ENCODE peak calls at places on chromosomes 4 and X, in four cellular contexts. One of them, this sample, is unnamed.

GRCh38 chr4:188015025-188015778 is 19.6 kb downstream of the ZFP42 start:
- DNase-seq in activated B cell treated with CpG ODN at 0.5 μM for 24 hours: no peak
- DNase-seq in anterior cingulate cortex: no peak
- DNase-seq in stimulated activated CD4-positive, alpha-beta T cell treated with anti-CD3 and anti-CD28 coated beads, Interleukin-12 subunit alpha, Interleukin-12 subunit beta, amount 100 ng/mL, for 48 hours: no peak
- DNase-seq in this sample: no peak

GRCh38 chr4:68780232-68780631 is 35.6 kb upstream of the UGT2B10 start:
- DNase-seq in anterior cingulate cortex: no peak
- DNase-seq in stimulated activated CD4-positive, alpha-beta T cell treated with anti-CD3 and anti-CD28 coated beads, Interleukin-12 subunit alpha, Interleukin-12 subunit beta, amount 100 ng/mL, for 48 hours: no peak
- DNase-seq in activated B cell treated with CpG ODN at 0.5 μM for 24 hours: no peak
- DNase-seq in this sample: no peak

GRCh38 chr4:108393870-108394269 is 225.1 kb upstream of the LEF1 start:
- DNase-seq in anterior cingulate cortex: no peak
- DNase-seq in activated B cell treated with CpG ODN at 0.5 μM for 24 hours: no peak
- DNase-seq in stimulated activated CD4-positive, alpha-beta T cell treated with anti-CD3 and anti-CD28 coated beads, Interleukin-12 subunit alpha, Interleukin-12 subunit beta, amount 100 ng/mL, for 48 hours: no peak
- DNase-seq in this sample: no peak

GRCh38 chr4:168769416-168769815 is 240.6 kb downstream of the CBR4 start:
- DNase-seq in anterior cingulate cortex: no peak
- DNase-seq in stimulated activated CD4-positive, alpha-beta T cell treated with anti-CD3 and anti-CD28 coated beads, Interleukin-12 subunit alpha, Interleukin-12 subunit beta, amount 100 ng/mL, for 48 hours: no peak
- DNase-seq in activated B cell treated with CpG ODN at 0.5 μM for 24 hours: no peak
- DNase-seq in this sample: no peak

GRCh38 chr4:1199556-1200331 is 27.4 kb upstream of the SPON2 start:
- DNase-seq in anterior cingulate cortex: no peak
- DNase-seq in activated B cell treated with CpG ODN at 0.5 μM for 24 hours: peak
- DNase-seq in stimulated activated CD4-positive, alpha-beta T cell treated with anti-CD3 and anti-CD28 coated beads, Interleukin-12 subunit alpha, Interleukin-12 subunit beta, amount 100 ng/mL, for 48 hours: no peak
- DNase-seq in this sample: no peak

GRCh38 chr4:68907788-68908700 is 43.6 kb downstream of the UGT2A3 start:
- DNase-seq in anterior cingulate cortex: no peak
- DNase-seq in stimulated activated CD4-positive, alpha-beta T cell treated with anti-CD3 and anti-CD28 coated beads, Interleukin-12 subunit alpha, Interleukin-12 subunit beta, amount 100 ng/mL, for 48 hours: no peak
- DNase-seq in activated B cell treated with CpG ODN at 0.5 μM for 24 hours: no peak
- DNase-seq in this sample: no peak

GRCh38 chr4:89270792-89271191 is 36.8 kb downstream of the GPRIN3 start:
- DNase-seq in activated B cell treated with CpG ODN at 0.5 μM for 24 hours: no peak
- DNase-seq in stimulated activated CD4-positive, alpha-beta T cell treated with anti-CD3 and anti-CD28 coated beads, Interleukin-12 subunit alpha, Interleukin-12 subunit beta, amount 100 ng/mL, for 48 hours: no peak
- DNase-seq in anterior cingulate cortex: no peak
- DNase-seq in this sample: no peak

GRCh38 chr4:109243871-109244270 is 58.6 kb downstream of the COL25A1 start:
- DNase-seq in anterior cingulate cortex: no peak
- DNase-seq in stimulated activated CD4-positive, alpha-beta T cell treated with anti-CD3 and anti-CD28 coated beads, Interleukin-12 subunit alpha, Interleukin-12 subunit beta, amount 100 ng/mL, for 48 hours: no peak
- DNase-seq in activated B cell treated with CpG ODN at 0.5 μM for 24 hours: no peak
- DNase-seq in this sample: no peak

GRCh38 chrX:110698696-110699095 is 96.9 kb downstream of the CHRDL1 start:
- DNase-seq in stimulated activated CD4-positive, alpha-beta T cell treated with anti-CD3 and anti-CD28 coated beads, Interleukin-12 subunit alpha, Interleukin-12 subunit beta, amount 100 ng/mL, for 48 hours: no peak
- DNase-seq in activated B cell treated with CpG ODN at 0.5 μM for 24 hours: no peak
- DNase-seq in anterior cingulate cortex: no peak
- DNase-seq in this sample: peak

GRCh38 chr4:163201358-163201757 is 34.7 kb upstream of the NAF1 start:
- DNase-seq in activated B cell treated with CpG ODN at 0.5 μM for 24 hours: no peak
- DNase-seq in anterior cingulate cortex: no peak
- DNase-seq in stimulated activated CD4-positive, alpha-beta T cell treated with anti-CD3 and anti-CD28 coated beads, Interleukin-12 subunit alpha, Interleukin-12 subunit beta, amount 100 ng/mL, for 48 hours: no peak
- DNase-seq in this sample: no peak

GRCh38 chrX:136261316-136261715 is 10.1 kb upstream of the MAP7D3 start:
- DNase-seq in activated B cell treated with CpG ODN at 0.5 μM for 24 hours: no peak
- DNase-seq in anterior cingulate cortex: no peak
- DNase-seq in stimulated activated CD4-positive, alpha-beta T cell treated with anti-CD3 and anti-CD28 coated beads, Interleukin-12 subunit alpha, Interleukin-12 subunit beta, amount 100 ng/mL, for 48 hours: no peak
- DNase-seq in this sample: no peak

GRCh38 chr4:162644346-162644745 is 480.5 kb upstream of the FSTL5 start:
- DNase-seq in anterior cingulate cortex: no peak
- DNase-seq in activated B cell treated with CpG ODN at 0.5 μM for 24 hours: no peak
- DNase-seq in stimulated activated CD4-positive, alpha-beta T cell treated with anti-CD3 and anti-CD28 coated beads, Interleukin-12 subunit alpha, Interleukin-12 subunit beta, amount 100 ng/mL, for 48 hours: no peak
- DNase-seq in this sample: no peak

GRCh38 chr4:88527787-88528186 is 4.2 kb upstream of the PYURF start:
- DNase-seq in stimulated activated CD4-positive, alpha-beta T cell treated with anti-CD3 and anti-CD28 coated beads, Interleukin-12 subunit alpha, Interleukin-12 subunit beta, amount 100 ng/mL, for 48 hours: no peak
- DNase-seq in anterior cingulate cortex: no peak
- DNase-seq in activated B cell treated with CpG ODN at 0.5 μM for 24 hours: no peak
- DNase-seq in this sample: peak

GRCh38 chr4:100828986-100829685 is 311.3 kb upstream of the EMCN start:
- DNase-seq in anterior cingulate cortex: no peak
- DNase-seq in stimulated activated CD4-positive, alpha-beta T cell treated with anti-CD3 and anti-CD28 coated beads, Interleukin-12 subunit alpha, Interleukin-12 subunit beta, amount 100 ng/mL, for 48 hours: no peak
- DNase-seq in activated B cell treated with CpG ODN at 0.5 μM for 24 hours: no peak
- DNase-seq in this sample: no peak

GRCh38 chr4:10115657-10116624 is 658 bp downstream of the WDR1 start:
- DNase-seq in activated B cell treated with CpG ODN at 0.5 μM for 24 hours: peak
- DNase-seq in stimulated activated CD4-positive, alpha-beta T cell treated with anti-CD3 and anti-CD28 coated beads, Interleukin-12 subunit alpha, Interleukin-12 subunit beta, amount 100 ng/mL, for 48 hours: peak
- DNase-seq in anterior cingulate cortex: no peak
- DNase-seq in this sample: peak

GRCh38 chrX:150225756-150226155 is 137.4 kb upstream of the MAMLD1 start:
- DNase-seq in activated B cell treated with CpG ODN at 0.5 μM for 24 hours: no peak
- DNase-seq in anterior cingulate cortex: no peak
- DNase-seq in stimulated activated CD4-positive, alpha-beta T cell treated with anti-CD3 and anti-CD28 coated beads, Interleukin-12 subunit alpha, Interleukin-12 subunit beta, amount 100 ng/mL, for 48 hours: no peak
- DNase-seq in this sample: no peak

GRCh38 chr4:38804654-38805295 is at the start of gene TLR1:
- DNase-seq in anterior cingulate cortex: no peak
- DNase-seq in stimulated activated CD4-positive, alpha-beta T cell treated with anti-CD3 and anti-CD28 coated beads, Interleukin-12 subunit alpha, Interleukin-12 subunit beta, amount 100 ng/mL, for 48 hours: no peak
- DNase-seq in activated B cell treated with CpG ODN at 0.5 μM for 24 hours: no peak
- DNase-seq in this sample: no peak

GRCh38 chr4:152663203-152664066 is 16.4 kb downstream of the TMEM154 start:
- DNase-seq in activated B cell treated with CpG ODN at 0.5 μM for 24 hours: no peak
- DNase-seq in anterior cingulate cortex: no peak
- DNase-seq in stimulated activated CD4-positive, alpha-beta T cell treated with anti-CD3 and anti-CD28 coated beads, Interleukin-12 subunit alpha, Interleukin-12 subunit beta, amount 100 ng/mL, for 48 hours: no peak
- DNase-seq in this sample: peak

GRCh38 chrX:21658746-21659145 is 616 bp upstream of the KLHL34 start:
- DNase-seq in activated B cell treated with CpG ODN at 0.5 μM for 24 hours: no peak
- DNase-seq in stimulated activated CD4-positive, alpha-beta T cell treated with anti-CD3 and anti-CD28 coated beads, Interleukin-12 subunit alpha, Interleukin-12 subunit beta, amount 100 ng/mL, for 48 hours: no peak
- DNase-seq in anterior cingulate cortex: no peak
- DNase-seq in this sample: no peak

GRCh38 chrX:45628041-45628440 is 427.4 kb upstream of the DIPK2B start:
- DNase-seq in stimulated activated CD4-positive, alpha-beta T cell treated with anti-CD3 and anti-CD28 coated beads, Interleukin-12 subunit alpha, Interleukin-12 subunit beta, amount 100 ng/mL, for 48 hours: no peak
- DNase-seq in anterior cingulate cortex: no peak
- DNase-seq in activated B cell treated with CpG ODN at 0.5 μM for 24 hours: no peak
- DNase-seq in this sample: no peak

GRCh38 chr4:128863314-128864075 is 54.0 kb downstream of the JADE1 start:
- DNase-seq in anterior cingulate cortex: peak
- DNase-seq in stimulated activated CD4-positive, alpha-beta T cell treated with anti-CD3 and anti-CD28 coated beads, Interleukin-12 subunit alpha, Interleukin-12 subunit beta, amount 100 ng/mL, for 48 hours: peak
- DNase-seq in activated B cell treated with CpG ODN at 0.5 μM for 24 hours: peak
- DNase-seq in this sample: peak

GRCh38 chr4:24810016-24810415 is 14.6 kb downstream of the SOD3 start:
- DNase-seq in anterior cingulate cortex: no peak
- DNase-seq in activated B cell treated with CpG ODN at 0.5 μM for 24 hours: no peak
- DNase-seq in stimulated activated CD4-positive, alpha-beta T cell treated with anti-CD3 and anti-CD28 coated beads, Interleukin-12 subunit alpha, Interleukin-12 subunit beta, amount 100 ng/mL, for 48 hours: no peak
- DNase-seq in this sample: no peak

GRCh38 chr4:24519649-24520048 is 64.7 kb downstream of the DHX15 start:
- DNase-seq in anterior cingulate cortex: no peak
- DNase-seq in activated B cell treated with CpG ODN at 0.5 μM for 24 hours: no peak
- DNase-seq in stimulated activated CD4-positive, alpha-beta T cell treated with anti-CD3 and anti-CD28 coated beads, Interleukin-12 subunit alpha, Interleukin-12 subunit beta, amount 100 ng/mL, for 48 hours: no peak
- DNase-seq in this sample: no peak

GRCh38 chr4:151238477-151238876 is 38.5 kb upstream of the PRSS48 start:
- DNase-seq in stimulated activated CD4-positive, alpha-beta T cell treated with anti-CD3 and anti-CD28 coated beads, Interleukin-12 subunit alpha, Interleukin-12 subunit beta, amount 100 ng/mL, for 48 hours: no peak
- DNase-seq in activated B cell treated with CpG ODN at 0.5 μM for 24 hours: no peak
- DNase-seq in anterior cingulate cortex: no peak
- DNase-seq in this sample: no peak

This sample was measured in GM10248.